ENCODE peak calls at places on chromosome 17, in ten cellular contexts. C, G, H, P, Q, W, R, V, O and M are unnamed samples. For H3K27me3, the result is how much of the 10 kb centered on the place peaks cover.

GRCh38 chr17:82272495-82273326 is 789 bp downstream of the CSNK1D start:
- DNase-seq in C (peak), G (no peak), H (peak), P (peak), Q (peak), W (no peak), R (no peak), V (no peak), O (no peak), M (no peak)

GRCh38 chr17:79500738-79501533 is 109.9 kb downstream of the RBFOX3 start:
- DNase-seq in C (no peak), G (no peak), H (no peak), P (no peak), Q (peak), W (no peak), R (no peak), V (no peak), O (no peak), M (no peak)

GRCh38 chr17:77254961-77255741 is 114.4 kb downstream of the SEC14L1 start:
- DNase-seq in C (no peak), G (peak), H (no peak), P (no peak), Q (peak), W (no peak), R (peak), V (no peak), O (peak), M (peak)

GRCh38 chr17:18968945-18969887 is 17.3 kb downstream of the SLC5A10 start:
- DNase-seq in C (peak), G (no peak), H (no peak), P (no peak), Q (no peak), W (no peak), R (no peak), V (no peak), O (no peak), M (no peak)

GRCh38 chr17:27878776-27879562 is 14.2 kb downstream of the LYRM9 start:
- DNase-seq in C (no peak), G (no peak), H (no peak), P (no peak), Q (no peak), W (no peak), R (no peak), V (no peak), O (no peak), M (no peak)

GRCh38 chr17:76736349-76737081 is 616 bp downstream of the SRSF2 start:
- DNase-seq in C (peak), G (no peak), H (peak), P (peak), Q (peak), W (peak), R (no peak), V (peak), O (no peak), M (peak)

GRCh38 chr17:7497228-7497627 is 13.1 kb downstream of the POLR2A start:
- DNase-seq in C (no peak), G (no peak), H (no peak), P (no peak), Q (no peak), W (no peak), R (no peak), V (no peak), O (no peak), M (no peak)

GRCh38 chr17:62778990-62779681 is 29.0 kb downstream of the MARCHF10 start:
- DNase-seq in C (peak), G (peak), H (no peak), P (no peak), Q (no peak), W (no peak), R (peak), V (no peak), O (peak), M (peak)

GRCh38 chr17:46139365-46140210 is 53.6 kb downstream of the KANSL1 start:
- DNase-seq in C (no peak), G (no peak), H (no peak), P (no peak), Q (no peak), W (no peak), R (no peak), V (no peak), O (no peak), M (no peak)

GRCh38 chr17:39757931-39758873 is 20.5 kb downstream of the GRB7 start:
- DNase-seq in C (no peak), G (no peak), H (no peak), P (no peak), Q (no peak), W (no peak), R (no peak), V (no peak), O (no peak), M (no peak)

GRCh38 chr17:80987941-80988461 is 3.6 kb upstream of the CHMP6 start:
- DNase-seq in C (no peak), G (no peak), H (peak), P (peak), Q (no peak), W (no peak), R (no peak), V (no peak), O (no peak), M (no peak)

GRCh38 chr17:40110457-40110856 is 10.1 kb upstream of the NR1D1 start:
- DNase-seq in C (no peak), G (no peak), H (no peak), P (no peak), Q (no peak), W (no peak), R (no peak), V (no peak), O (no peak), M (no peak)

GRCh38 chr17:75271955-75272847 is 1.2 kb upstream of the MIF4GD start:
- DNase-seq in C (peak), G (no peak), H (peak), P (peak), Q (no peak), W (no peak), R (no peak), V (no peak), O (no peak), M (peak)
- TF ChIP-seq CTCF in C (no peak), G (peak), H (no peak), P (no peak), Q (no peak), W (no peak), R (no peak), V (no peak), O (no peak), M (no peak)

GRCh38 chr17:74354123-74354522 is 7.5 kb downstream of the BTBD17 start:
- DNase-seq in C (peak), G (no peak), H (no peak), P (peak), Q (peak), W (peak), R (no peak), V (no peak), O (no peak), M (no peak)

GRCh38 chr17:74355065-74355464 is 6.6 kb downstream of the BTBD17 start:
- DNase-seq in C (no peak), G (no peak), H (no peak), P (no peak), Q (no peak), W (no peak), R (no peak), V (no peak), O (no peak), M (no peak)

GRCh38 chr17:74353446-74354060 is 8.1 kb downstream of the BTBD17 start:
- DNase-seq in C (no peak), G (no peak), H (no peak), P (no peak), Q (no peak), W (no peak), R (no peak), V (no peak), O (no peak), M (no peak)

GRCh38 chr17:74356640-74357465 is 4.8 kb downstream of the BTBD17 start:
- DNase-seq in C (no peak), G (no peak), H (no peak), P (no peak), Q (no peak), W (peak), R (no peak), V (no peak), O (no peak), M (no peak)

GRCh38 chr17:74354561-74354960 is 7.1 kb downstream of the BTBD17 start:
- DNase-seq in C (no peak), G (no peak), H (no peak), P (no peak), Q (no peak), W (no peak), R (no peak), V (no peak), O (no peak), M (no peak)
- H3K27me3 ChIP-seq in C (under half), G (half or more), H (under half), P (half or more), Q (half or more), W (half or more), R (half or more), V (half or more), O (under half), M (under half)

DNA sequence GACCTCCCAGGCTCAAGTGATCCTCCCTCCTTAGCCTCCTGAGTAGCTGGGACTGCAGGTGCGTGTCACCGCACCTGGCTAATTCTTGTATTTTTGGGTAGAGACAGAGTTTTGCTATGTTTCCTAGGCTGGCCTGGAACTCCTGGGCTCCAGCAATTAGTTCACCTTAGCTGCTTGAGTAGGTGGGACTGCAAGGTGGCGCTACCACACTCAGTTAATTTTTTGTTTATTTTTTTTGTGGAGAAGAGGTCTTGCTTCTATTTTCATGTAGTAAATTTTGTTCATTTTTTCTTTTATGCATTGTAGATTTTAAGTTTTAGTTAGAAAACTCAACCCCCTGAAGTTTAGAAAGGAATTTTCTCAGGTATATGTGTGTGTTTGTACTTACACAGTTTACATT is 21.7 kb downstream of the RNF135 start:
- DNase-seq in C (no peak), G (no peak), H (no peak), P (no peak), Q (no peak), W (no peak), R (no peak), V (no peak), O (no peak), M (no peak)
- TF ChIP-seq CTCF in C (no peak), G (no peak), H (no peak), P (no peak), Q (peak), W (no peak), R (no peak), V (no peak), O (no peak), M (no peak)

DNA sequence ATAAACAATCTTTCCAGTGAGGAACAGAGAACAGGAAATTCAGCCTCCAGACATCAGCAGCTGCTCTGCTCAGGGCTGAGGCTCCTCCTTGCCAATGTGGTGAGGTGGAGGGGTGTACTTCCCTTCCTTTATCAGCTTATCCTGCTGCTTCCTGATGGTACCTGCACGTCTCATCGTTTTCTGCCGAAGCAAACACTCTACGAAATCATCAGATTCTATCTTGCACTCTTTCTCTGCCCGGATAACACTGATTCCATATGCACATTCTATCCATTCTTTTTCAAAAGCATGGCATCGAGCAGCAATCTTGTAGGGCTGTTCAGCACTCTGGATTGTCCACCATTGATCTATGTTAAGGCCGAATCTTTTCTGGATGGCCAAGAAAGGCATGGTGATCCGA is 15.4 kb upstream of the SEZ6 start:
- DNase-seq in C (no peak), G (no peak), H (no peak), P (no peak), Q (no peak), W (no peak), R (no peak), V (no peak), O (no peak), M (no peak)
- H3K27me3 ChIP-seq in C (under half), G (half or more), H (under half), P (half or more), Q (under half), W (under half), R (half or more), V (half or more), O (half or more), M (half or more)